ENCODE peak calls at places on chromosome 16, in six cellular contexts. X, Z, H, N, Q and F are unnamed samples.

GRCh38 chr16:27795992-27796614 is 246.2 kb downstream of the KATNIP start:
- DNase-seq in N (peak), Q (peak), X (peak), Z (no peak), H (no peak), F (no peak)

GRCh38 chr16:67391424-67392300 is 1.6 kb downstream of the TPPP3 start:
- DNase-seq in H (no peak), X (no peak), Z (no peak), N (no peak), Q (no peak), F (peak)

GRCh38 chr16:66881964-66882508 is 1.7 kb downstream of the PDP2 start:
- DNase-seq in Z (no peak), H (no peak), N (no peak), X (no peak), Q (no peak), F (no peak)

GRCh38 chr16:22739077-22739476 is 74.9 kb upstream of the HS3ST2 start:
- DNase-seq in N (no peak), Q (no peak), Z (no peak), X (no peak), H (peak), F (no peak)

GRCh38 chr16:22225060-22225459 is 19.0 kb downstream of the EEF2K start:
- DNase-seq in Z (no peak), X (no peak), N (no peak), Q (no peak), H (no peak), F (no peak)

GRCh38 chr16:71623597-71623996 is 2.4 kb upstream of the MARVELD3 start:
- DNase-seq in Q (no peak), X (no peak), N (no peak), Z (no peak), H (no peak), F (no peak)

GRCh38 chr16:75854117-75854516 is 127.8 kb upstream of the CPHXL start:
- DNase-seq in X (no peak), H (no peak), Z (no peak), Q (no peak), N (no peak), F (no peak)

GRCh38 chr16:5633845-5634440 is 536.3 kb upstream of the EEF2KMT start:
- DNase-seq in H (no peak), N (peak), Z (no peak), Q (peak), X (no peak), F (no peak)

GRCh38 chr16:14289692-14290340 is 218.7 kb downstream of the MRTFB start:
- DNase-seq in Q (peak), X (peak), N (peak), Z (no peak), H (no peak), F (no peak)

GRCh38 chr16:47787695-47788094 is 326.6 kb downstream of the PHKB start:
- DNase-seq in Z (no peak), X (no peak), Q (no peak), H (no peak), N (peak), F (no peak)

GRCh38 chr16:69930117-69930776 is 20.9 kb upstream of the CLEC18A start:
- DNase-seq in N (peak), X (peak), Z (peak), H (no peak), Q (peak), F (no peak)

GRCh38 chr16:25006504-25007055 is 8.6 kb downstream of the ARHGAP17 start:
- DNase-seq in Q (no peak), X (no peak), N (peak), Z (no peak), H (no peak), F (peak)

GRCh38 chr16:89958068-89958467 is 9.5 kb downstream of the DEF8 start:
- DNase-seq in X (no peak), N (peak), Z (no peak), H (no peak), Q (peak), F (no peak)

GRCh38 chr16:54651851-54652770 is 278.6 kb upstream of the IRX5 start:
- DNase-seq in X (no peak), Z (no peak), Q (no peak), H (no peak), N (no peak), F (no peak)

GRCh38 chr16:64317601-64318000 is 804.3 kb downstream of the CDH11 start:
- DNase-seq in X (no peak), N (no peak), Z (no peak), Q (no peak), H (no peak), F (no peak)

GRCh38 chr16:25106567-25107465 is 4.7 kb upstream of the LCMT1 start:
- DNase-seq in H (peak), Z (peak), X (peak), Q (peak), N (peak), F (peak)

GRCh38 chr16:89386337-89386736 is 104.0 kb downstream of the ANKRD11 start:
- DNase-seq in X (no peak), H (no peak), N (no peak), Q (no peak), Z (no peak), F (no peak)

GRCh38 chr16:69318177-69318910 is 7.2 kb downstream of the VPS4A start:
- DNase-seq in Q (no peak), X (no peak), N (no peak), Z (no peak), H (no peak), F (no peak)

GRCh38 chr16:1997591-1998359 is 8.0 kb downstream of the SYNGR3 start:
- DNase-seq in H (no peak), N (peak), Q (no peak), X (no peak), Z (no peak), F (no peak)

DNA sequence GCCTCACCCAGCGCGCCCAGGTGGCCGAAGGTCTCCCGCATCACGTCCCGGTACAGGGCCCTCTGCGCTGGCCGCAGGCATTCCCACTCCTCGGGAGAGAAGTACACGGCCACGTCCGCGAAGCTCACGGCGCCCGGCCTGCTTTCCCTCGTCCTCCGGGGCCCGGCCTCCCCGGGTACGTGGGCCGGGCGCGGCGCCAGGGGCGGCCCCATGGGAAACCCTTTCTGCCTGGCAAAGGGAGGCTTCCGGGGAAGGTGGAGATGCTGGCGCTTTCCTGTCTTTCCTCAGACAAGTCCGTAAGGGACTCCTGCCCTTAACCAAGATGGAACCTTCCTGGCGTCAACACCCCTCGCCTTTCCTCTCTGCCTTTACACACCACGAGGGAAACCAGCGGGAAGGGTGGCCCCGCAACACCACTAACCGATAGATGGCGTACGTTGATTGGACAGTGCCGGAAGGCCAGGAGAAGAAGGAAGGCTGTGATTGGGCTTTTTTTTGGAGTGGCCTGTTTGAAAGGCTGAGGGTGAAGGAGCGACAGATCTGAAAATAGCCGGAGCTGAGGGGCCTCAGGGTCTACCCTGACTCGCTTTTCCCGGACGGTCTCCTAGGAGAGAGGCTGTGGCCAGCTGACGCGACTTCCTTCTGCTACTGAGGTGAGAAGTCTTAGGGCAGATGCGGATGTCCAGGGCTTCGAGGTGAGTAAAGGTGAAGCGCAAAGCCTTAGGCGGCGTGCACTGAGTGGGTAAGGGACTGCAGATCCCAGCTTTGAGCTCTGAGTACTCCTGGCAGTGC is at the start of gene ZNF785:
- DNase-seq in X (peak), Q (peak), H (peak), N (peak), Z (peak), F (peak)
- TF ChIP-seq POLR2A in X (no peak), Q (peak), H (no peak), N (no peak), Z (no peak), F (no peak)

DNA sequence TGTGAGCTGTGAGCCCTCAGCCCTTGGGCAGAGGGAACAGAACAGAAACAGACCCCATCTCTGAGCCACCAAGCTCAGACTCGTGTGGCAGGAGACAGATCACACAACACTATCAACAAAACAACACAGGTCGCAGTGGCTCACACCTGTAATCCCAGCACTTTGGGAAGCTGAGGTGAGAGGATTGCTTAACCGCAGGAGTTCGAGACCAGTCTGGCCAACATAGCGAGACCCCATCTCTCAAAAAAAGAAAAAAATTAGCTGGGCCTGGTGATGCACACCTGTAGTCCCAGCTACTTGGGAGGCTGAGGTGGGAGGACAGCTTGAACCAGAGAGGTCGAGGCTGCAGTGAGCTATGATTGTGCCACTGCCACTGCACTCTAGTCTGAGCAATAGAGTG is 5.5 kb upstream of the QPRT start:
- DNase-seq in Q (no peak), X (no peak), H (no peak), N (no peak), Z (no peak), F (no peak)
- TF ChIP-seq POLR2A in Q (no peak), X (no peak), H (no peak), N (no peak), Z (no peak), F (no peak)

DNA sequence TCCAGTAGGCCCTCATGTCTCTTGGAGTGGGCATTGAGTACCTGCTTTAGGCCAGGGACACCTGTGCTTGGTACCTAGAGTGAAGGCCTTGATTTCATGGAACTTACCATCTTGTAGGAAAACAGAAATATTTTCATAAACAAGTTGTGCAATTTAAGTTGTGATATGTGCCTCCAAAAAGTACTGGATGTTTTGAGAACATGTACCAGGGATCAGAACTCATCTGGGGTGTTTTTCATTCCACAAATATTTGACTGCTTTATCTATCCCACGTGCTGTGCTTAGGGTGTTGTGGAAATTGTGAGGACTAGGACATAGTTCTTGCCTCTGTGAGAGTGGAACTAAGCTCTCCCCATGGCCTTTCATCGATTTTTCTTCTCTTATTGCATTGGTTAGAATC is 8.8 kb downstream of the NKD1 start:
- DNase-seq in X (no peak), Z (no peak), N (no peak), Q (no peak), H (no peak), F (no peak)
- TF ChIP-seq POLR2A in X (no peak), Z (no peak), N (no peak), Q (no peak), H (no peak), F (no peak)

DNA sequence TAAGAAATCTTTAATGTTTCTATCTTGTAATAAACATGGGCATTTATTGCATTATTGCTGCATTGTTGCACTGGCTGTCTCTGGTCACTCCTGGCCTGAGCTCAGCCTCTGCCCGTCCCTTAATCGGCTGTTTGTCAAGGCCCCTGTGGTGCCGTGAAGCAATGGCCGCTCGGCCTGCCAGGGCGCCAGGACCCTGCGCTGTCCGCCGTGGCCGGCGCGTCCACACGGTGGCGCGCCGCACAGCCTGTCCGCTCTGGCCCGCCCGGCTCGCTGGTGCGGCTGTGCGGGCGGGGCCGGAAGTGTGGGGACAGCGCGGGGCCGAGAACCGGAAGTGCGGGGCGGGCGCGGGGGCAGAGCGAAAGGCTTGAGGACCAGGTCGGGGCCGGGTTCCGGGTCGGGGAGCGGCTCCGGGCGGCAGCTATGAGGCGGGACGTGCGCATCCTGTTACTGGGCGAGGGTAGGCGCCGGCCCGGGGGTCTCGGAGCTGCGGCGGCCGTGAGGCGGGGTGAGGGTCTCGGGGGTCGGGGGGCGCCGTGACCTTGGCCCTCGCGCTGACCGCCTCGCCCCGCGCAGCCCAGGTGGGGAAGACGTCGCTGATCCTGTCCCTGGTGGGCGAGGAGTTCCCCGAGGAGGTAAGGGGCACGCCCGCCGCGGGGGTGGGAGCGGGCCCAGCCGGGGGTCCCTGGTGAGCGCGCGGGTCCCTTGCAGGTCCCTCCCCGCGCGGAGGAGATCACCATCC is at the start of gene RHOT2:
- DNase-seq in N (peak), H (peak), Q (peak), X (peak), Z (peak), F (peak)
- TF ChIP-seq POLR2A in N (peak), H (peak), Q (peak), X (no peak), Z (peak), F (no peak)

GRCh38 chr16:56357765-56358322 is 67.5 kb downstream of the AMFR start:
- DNase-seq in N (no peak), Q (no peak), X (peak), Z (no peak), H (peak), F (peak)

GRCh38 chr16:56362706-56363105 is 62.6 kb downstream of the AMFR start:
- DNase-seq in Z (no peak), X (no peak), H (no peak), Q (no peak), N (no peak), F (no peak)

GRCh38 chr16:56363181-56363716 is 62.1 kb downstream of the AMFR start:
- DNase-seq in X (no peak), H (no peak), Q (no peak), N (no peak), Z (no peak), F (no peak)

GRCh38 chr16:56362057-56362655 is 63.2 kb downstream of the AMFR start:
- DNase-seq in Z (no peak), X (peak), N (no peak), H (no peak), Q (no peak), F (no peak)

GRCh38 chr16:56360117-56361008 is 65.0 kb downstream of the AMFR start:
- DNase-seq in Z (no peak), Q (no peak), N (no peak), H (no peak), X (peak), F (peak)
- TF ChIP-seq POLR2A in Z (no peak), Q (no peak), N (no peak), H (no peak), X (no peak), F (no peak)

GRCh38 chr16:11587643-11588247 is 1.0 kb upstream of the LITAF start:
- DNase-seq in Q (no peak), H (no peak), X (no peak), Z (no peak), N (no peak), F (no peak)

GRCh38 chr16:11588321-11589244 is 1.9 kb upstream of the LITAF start:
- DNase-seq in Q (no peak), Z (no peak), H (no peak), N (no peak), X (no peak), F (no peak)

GRCh38 chr16:11586375-11586855 is 304 bp downstream of the LITAF start:
- DNase-seq in H (no peak), N (no peak), Z (peak), X (no peak), Q (no peak), F (no peak)

GRCh38 chr16:11585460-11586374 is 1.0 kb downstream of the LITAF start:
- DNase-seq in X (peak), Q (no peak), N (peak), Z (no peak), H (no peak), F (peak)

DNA sequence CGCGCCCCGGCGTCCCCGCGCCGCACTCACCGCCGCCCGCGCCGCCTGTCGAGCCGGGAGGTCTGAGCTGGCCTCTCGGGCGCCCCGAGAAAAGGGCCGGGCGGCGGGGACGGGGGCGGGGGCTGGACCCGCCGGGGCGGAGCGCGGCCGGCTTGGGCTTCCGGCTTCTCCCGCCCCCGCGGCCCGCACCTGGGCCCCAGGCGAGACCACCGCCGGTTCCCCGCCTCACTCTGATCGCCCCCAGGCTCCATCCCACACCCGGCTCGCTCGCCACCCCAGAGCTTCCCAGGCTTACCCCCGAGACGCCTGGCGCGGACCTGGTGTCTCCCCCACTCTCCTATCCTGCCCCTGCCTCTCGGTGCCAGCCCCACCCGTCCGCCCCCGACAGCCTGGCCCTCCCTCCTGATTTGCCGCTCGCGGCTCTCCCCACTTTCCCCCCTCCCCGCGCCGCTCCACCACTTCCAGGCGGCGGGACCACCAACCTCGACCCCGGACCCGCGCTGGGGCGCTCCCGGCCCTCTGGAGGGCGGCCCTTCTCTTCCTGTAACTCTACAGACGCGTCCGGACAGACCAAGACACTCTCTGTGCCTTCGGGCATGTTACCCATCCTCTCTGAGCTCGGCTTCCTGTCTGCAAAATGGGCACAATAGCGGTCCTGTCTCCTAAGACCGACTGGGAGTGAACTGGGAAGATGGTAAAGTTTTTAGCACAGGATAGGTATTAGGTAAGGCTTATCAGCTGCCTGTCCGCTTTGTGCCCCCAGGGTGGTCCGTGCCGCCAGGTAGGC is at the start of gene LITAF:
- DNase-seq in H (peak), Z (peak), X (peak), N (peak), Q (peak), F (peak)
- TF ChIP-seq POLR2A in H (peak), Z (peak), X (no peak), N (peak), Q (peak), F (peak)

DNA sequence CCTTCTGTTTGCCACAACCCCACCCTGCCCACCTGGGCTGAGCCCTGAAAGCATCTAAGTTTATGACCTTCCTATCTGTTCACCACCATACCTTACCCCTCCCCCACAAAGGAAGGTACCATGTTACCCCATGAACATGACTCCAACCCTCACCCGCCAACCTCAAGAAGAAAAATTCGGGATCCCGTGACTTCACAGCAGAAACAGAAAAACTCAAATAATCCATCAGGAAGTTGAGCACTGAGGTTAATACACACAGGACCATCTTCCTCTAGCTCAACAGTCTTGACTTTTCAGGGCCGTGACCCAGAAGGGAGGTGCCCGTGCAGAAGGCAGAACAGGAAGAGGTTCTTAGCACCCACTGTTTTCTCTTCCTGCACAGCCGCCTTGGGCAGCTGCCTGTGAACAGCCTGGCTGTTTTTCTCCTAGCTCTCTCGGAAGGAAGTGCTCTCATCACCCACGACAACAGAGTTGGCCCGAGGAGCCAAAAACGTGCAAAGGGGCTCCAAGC is 101.3 kb downstream of the XYLT1 start:
- DNase-seq in N (no peak), H (no peak), X (peak), Q (no peak), Z (no peak), F (no peak)
- TF ChIP-seq POLR2A in N (no peak), H (no peak), X (no peak), Q (no peak), Z (peak), F (no peak)

GRCh38 chr16:11639925-11640899 is 28.0 kb upstream of the SNN start:
- DNase-seq in X (peak), H (peak), Z (no peak), Q (peak), N (peak), F (peak)
- TF ChIP-seq POLR2A in X (no peak), H (peak), Z (no peak), Q (no peak), N (peak), F (no peak)

GRCh38 chr16:49884033-49884707 is 28.3 kb upstream of the ZNF423 start:
- DNase-seq in Q (no peak), H (no peak), N (no peak), X (no peak), Z (no peak), F (no peak)
- TF ChIP-seq POLR2A in Q (no peak), H (no peak), N (no peak), X (no peak), Z (no peak), F (no peak)